ENCODE peak calls at places on chromosomes 11 and 22, in five cellular contexts. Y is HepG2; Q is CD4-positive, CD25-positive, alpha-beta regulatory T cell; A is tibial nerve; M is fibroblast of lung. B is an unnamed sample.

GRCh38 chr11:3942956-3943497 is 87.6 kb downstream of the STIM1 start:
- DNase-seq in Y (peak; percentile 38), Q (no peak), A (no peak), M (no peak), B (no peak)

GRCh38 chr11:29914203-29914930 is 102.5 kb downstream of the KCNA4 start:
- DNase-seq in Y (no peak), Q (no peak), A (no peak), M (no peak), B (no peak)

GRCh38 chr11:86718553-86718952 is 46.1 kb upstream of the ME3 start:
- DNase-seq in Y (no peak), Q (no peak), A (no peak), M (no peak), B (no peak)

GRCh38 chr22:43642807-43643206 is 169.3 kb downstream of the EFCAB6 start:
- DNase-seq in Y (no peak), Q (no peak), A (no peak), M (no peak), B (no peak)

GRCh38 chr11:67437082-67437821 is at the start of gene PTPRCAP:
- DNase-seq in Y (no peak), Q (peak; percentile 90), A (no peak), M (no peak), B (no peak)

GRCh38 chr11:123594188-123594901 is 60.1 kb downstream of the SCN3B start:
- DNase-seq in Y (no peak), Q (no peak), A (no peak), M (peak; percentile 37), B (no peak)

GRCh38 chr22:41904450-41905410 is 10.1 kb downstream of the SHISA8 start:
- DNase-seq in Y (no peak), Q (no peak), A (no peak), M (no peak), B (no peak)

GRCh38 chr11:10305964-10306918 is 1.4 kb downstream of the ADM start:
- DNase-seq in Y (no peak), Q (peak; percentile 38), A (no peak), M (no peak), B (no peak)

GRCh38 chr11:44269369-44270351 is 40.3 kb downstream of the ALX4 start:
- DNase-seq in Y (no peak), Q (no peak), A (no peak), M (peak; percentile 45), B (no peak)

DNA sequence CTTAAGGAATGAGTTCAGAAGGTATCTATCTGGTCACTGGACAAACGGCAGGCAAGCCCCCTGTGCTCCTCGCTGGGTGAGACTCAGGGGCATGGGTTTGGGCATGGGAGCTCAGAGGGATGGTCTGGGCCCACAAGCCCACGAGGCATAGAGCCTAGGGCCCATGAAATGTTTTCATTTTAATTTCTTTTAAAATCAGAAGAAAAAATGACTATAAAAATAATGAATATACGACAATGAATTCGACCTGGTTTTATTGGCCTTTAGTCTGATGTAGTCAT is 77.9 kb upstream of the WNT7B start:
- DNase-seq in Y (no peak), Q (no peak), A (peak; percentile 10), M (peak; percentile 33), B (no peak)
- H3K4me1 ChIP-seq in Y (no peaks in the 10 kb centered on the region), Q (peaks cover 61% of the 10 kb centered on the region), A (peaks cover 67% of the 10 kb centered on the region), M (peaks cover 29% of the 10 kb centered on the region), B (peaks cover 81% of the 10 kb centered on the region)

GRCh38 chr11:114132944-114133394 is 73.5 kb downstream of the ZBTB16 start:
- DNase-seq in Y (no peak), Q (no peak), A (no peak), M (peak; percentile 27), B (no peak)

GRCh38 chr11:114131366-114131963 is 72.0 kb downstream of the ZBTB16 start:
- DNase-seq in Y (no peak), Q (peak; percentile 55), A (no peak), M (no peak), B (no peak)

GRCh38 chr11:114134870-114135269 is 75.4 kb downstream of the ZBTB16 start:
- DNase-seq in Y (no peak), Q (no peak), A (no peak), M (peak; percentile 27), B (no peak)

GRCh38 chr11:114133548-114134329 is 74.2 kb downstream of the ZBTB16 start:
- DNase-seq in Y (no peak), Q (no peak), A (no peak), M (no peak), B (peak; percentile 32)

GRCh38 chr11:114132427-114132826 is 72.9 kb downstream of the ZBTB16 start:
- DNase-seq in Y (no peak), Q (no peak), A (no peak), M (no peak), B (no peak)
- H3K4me1 ChIP-seq in Y (no peaks in the 10 kb centered on the region), Q (peaks cover 8% of the 10 kb centered on the region), A (peaks cover 89% of the 10 kb centered on the region), M (no peaks in the 10 kb centered on the region), B (peaks cover 100% of the 10 kb centered on the region)

GRCh38 chr11:115930276-115930675 is 426.1 kb upstream of the CADM1 start:
- DNase-seq in Y (no peak), Q (no peak), A (no peak), M (peak; percentile 25), B (no peak)
- H3K4me1 ChIP-seq in Y (no peaks in the 10 kb centered on the region), Q (peaks cover under 1% of the 10 kb centered on the region), A (no peaks in the 10 kb centered on the region), M (no peaks in the 10 kb centered on the region), B (no peaks in the 10 kb centered on the region)

GRCh38 chr22:38864361-38865191 is 7.4 kb downstream of the CBX6 start:
- DNase-seq in Y (no peak), Q (no peak), A (no peak), M (peak; percentile 40), B (no peak)

GRCh38 chr22:38866024-38866398 is 6.0 kb downstream of the CBX6 start:
- DNase-seq in Y (no peak), Q (no peak), A (no peak), M (no peak), B (no peak)

GRCh38 chr22:38867124-38867455 is 4.9 kb downstream of the CBX6 start:
- DNase-seq in Y (no peak), Q (no peak), A (no peak), M (no peak), B (no peak)

GRCh38 chr22:38866399-38867123 is 5.5 kb downstream of the CBX6 start:
- DNase-seq in Y (no peak), Q (no peak), A (no peak), M (no peak), B (no peak)

DNA sequence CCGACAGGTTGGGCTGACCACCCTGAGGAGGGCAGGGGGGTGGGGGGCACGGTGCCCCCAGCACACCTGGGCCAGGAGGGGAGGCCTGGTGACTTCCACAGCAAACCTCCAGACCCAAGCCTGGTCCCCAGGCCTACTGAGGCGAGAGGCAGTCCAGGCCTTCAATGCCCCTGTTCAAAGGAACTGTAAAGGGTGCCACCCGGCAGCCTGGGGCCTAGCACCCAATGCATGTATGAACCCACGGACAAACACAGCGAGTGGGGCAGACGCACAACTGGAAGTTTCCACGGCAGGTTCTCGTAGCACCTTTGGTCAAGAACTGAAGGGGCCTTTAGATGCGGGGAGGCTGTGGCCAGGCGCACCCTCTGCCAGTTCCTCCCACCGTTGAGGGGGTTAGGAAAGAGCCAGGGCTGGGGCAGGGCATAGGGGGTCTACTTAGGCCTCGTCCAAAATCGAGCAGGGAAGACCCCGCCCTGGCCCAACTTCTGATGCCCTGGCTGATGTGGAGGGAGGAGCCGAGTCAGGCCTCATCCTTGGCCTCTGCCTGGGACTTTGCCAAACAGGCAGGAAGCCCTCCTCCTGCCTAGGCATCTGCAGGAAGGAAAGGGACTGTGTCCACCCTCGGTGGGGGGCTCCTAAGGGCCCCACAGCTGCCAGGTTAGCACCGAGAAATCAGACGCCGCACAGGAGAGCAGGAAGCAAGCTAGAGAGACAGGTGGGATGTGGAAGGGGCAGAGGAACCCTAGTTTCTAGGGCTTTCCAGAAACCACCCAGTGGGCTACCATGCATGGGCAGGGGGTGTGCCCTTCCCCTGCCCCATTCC is 6.6 kb downstream of the CBX6 start:
- DNase-seq in Y (no peak), Q (no peak), A (no peak), M (no peak), B (no peak)
- H3K4me1 ChIP-seq in Y (peaks cover 39% of the 10 kb centered on the region), Q (peaks cover 21% of the 10 kb centered on the region), A (peaks cover 50% of the 10 kb centered on the region), M (peaks cover 2% of the 10 kb centered on the region), B (peaks cover 39% of the 10 kb centered on the region)

B was measured in thoracic aorta.